ENCODE peak calls at places on chromosomes 2 and 18, in ten cellular contexts. U, O, D, J, A, I, Z, Q, T and P are unnamed samples.

GRCh38 chr2:127917916-127918315 is 32.2 kb upstream of the AMMECR1L start:
- DNase-seq in A (no peak), I (no peak), Z (no peak), Q (no peak), O (no peak), U (no peak), J (no peak), T (no peak), D (no peak), P (no peak)

GRCh38 chr18:53944721-53945120 is 279.7 kb downstream of the MBD2 start:
- DNase-seq in J (no peak), T (peak), A (no peak), U (no peak), O (no peak), Q (no peak), D (no peak), Z (no peak), I (no peak), P (no peak)

GRCh38 chr2:11710632-11711381 is 35.6 kb upstream of the LPIN1 start:
- DNase-seq in Q (no peak), D (no peak), T (no peak), Z (no peak), O (no peak), A (no peak), I (no peak), U (peak), J (peak), P (no peak)

GRCh38 chr2:122422384-122422991 is 667.0 kb downstream of the TSN start:
- DNase-seq in I (no peak), T (no peak), O (no peak), A (no peak), Q (no peak), J (no peak), U (no peak), Z (no peak), D (no peak), P (no peak)

GRCh38 chr2:158199928-158200650 is 98.4 kb downstream of the UPP2 start:
- DNase-seq in O (no peak), I (no peak), T (no peak), Q (no peak), Z (no peak), J (no peak), U (no peak), A (no peak), D (no peak), P (no peak)

GRCh38 chr18:9826666-9827065 is 59.1 kb upstream of the TXNDC2 start:
- DNase-seq in D (no peak), O (no peak), Z (no peak), T (no peak), I (no peak), Q (no peak), U (no peak), A (no peak), J (no peak), P (no peak)

GRCh38 chr2:20135631-20136050 is 84.2 kb upstream of the LAPTM4A start:
- DNase-seq in Z (peak), J (peak), A (peak), U (peak), T (peak), D (peak), Q (peak), I (peak), O (peak), P (peak)

GRCh38 chr2:226495466-226496161 is 304.0 kb downstream of the IRS1 start:
- DNase-seq in U (no peak), I (no peak), D (no peak), A (no peak), Z (no peak), T (no peak), O (no peak), Q (no peak), J (no peak), P (no peak)

GRCh38 chr2:3265471-3265870 is 112.1 kb downstream of the EIPR1 start:
- DNase-seq in A (no peak), U (no peak), Z (no peak), T (no peak), I (no peak), Q (no peak), D (no peak), O (no peak), J (no peak), P (no peak)

GRCh38 chr2:25213229-25213628 is 44.8 kb upstream of the POMC start:
- DNase-seq in D (no peak), T (no peak), J (no peak), Q (no peak), Z (no peak), U (no peak), I (no peak), O (no peak), A (no peak), P (no peak)

GRCh38 chr2:222859786-222860726 is 780 bp upstream of the ACSL3 start:
- DNase-seq in Z (peak), J (peak), I (peak), A (peak), Q (no peak), T (peak), O (no peak), U (peak), D (peak), P (peak)

GRCh38 chr18:48921305-48922202 is 29.2 kb downstream of the SMAD7 start:
- DNase-seq in A (no peak), O (no peak), T (no peak), I (peak), U (no peak), Z (no peak), J (no peak), D (no peak), Q (no peak), P (no peak)

DNA sequence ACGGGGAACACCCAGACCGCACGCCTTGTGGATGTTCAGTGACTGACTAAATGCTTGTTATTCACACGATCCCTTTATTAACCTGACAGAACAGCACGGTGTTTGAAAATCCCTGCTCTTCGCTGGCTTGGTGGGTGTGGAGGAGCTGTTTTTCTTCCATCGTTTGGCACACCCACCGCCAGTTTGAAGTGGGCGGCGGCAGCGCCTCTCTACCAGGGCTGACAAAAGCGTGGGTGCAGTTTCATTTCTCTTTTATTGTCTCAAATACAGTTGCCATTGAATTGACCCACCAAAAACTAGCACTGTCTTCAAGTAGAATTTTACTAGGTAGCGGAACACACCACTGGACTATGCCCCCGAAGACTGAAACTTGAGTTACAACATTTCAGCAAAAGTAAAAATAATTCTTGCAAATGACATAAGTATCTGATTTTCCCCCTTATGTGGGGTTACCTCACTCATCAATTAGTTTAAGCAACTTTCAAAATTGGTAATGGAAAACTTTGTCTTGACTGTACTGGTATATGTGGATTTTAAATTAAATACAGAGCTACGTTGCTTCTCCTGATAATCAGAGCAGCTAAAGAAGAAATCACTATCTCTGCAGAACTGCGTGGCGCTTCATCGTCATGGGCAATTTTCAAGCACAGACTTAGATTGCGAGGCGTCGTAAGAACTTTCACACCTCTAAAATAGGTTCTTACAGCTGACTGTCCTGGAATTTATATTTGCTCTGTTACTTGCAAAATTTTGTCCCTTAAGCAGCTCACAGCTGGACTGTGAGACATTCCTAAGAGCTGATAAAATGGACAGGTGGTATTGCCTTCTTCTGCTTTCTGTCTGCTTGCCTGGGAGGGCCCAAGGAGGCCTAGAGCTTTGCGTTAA is 60.9 kb downstream of the LDLRAD4 start:
- DNase-seq in T (no peak), Z (no peak), U (no peak), J (no peak), D (no peak), Q (no peak), O (no peak), A (peak), I (no peak), P (no peak)
- H3K4me3 ChIP-seq in T (no peak), Z (no peak), U (no peak), J (no peak), D (no peak), Q (no peak), O (no peak), A (no peak), I (no peak), P (no peak)

GRCh38 chr2:96145028-96145939 is at the start of gene DUSP2:
- DNase-seq in D (no peak), U (peak), A (peak), T (peak), O (no peak), Z (peak), I (peak), Q (peak), J (peak), P (peak)
- TF ChIP-seq POLR2AphosphoS5 in D (no peak), U (peak), A (peak), T (peak), O (no peak), Z (peak), I (peak), Q (peak), J (peak), P (peak)

GRCh38 chr2:29249666-29250253 is 134.5 kb downstream of the CLIP4 start:
- DNase-seq in O (no peak), I (no peak), T (no peak), A (no peak), U (no peak), Q (no peak), Z (no peak), D (no peak), J (no peak), P (no peak)
- H3K4me3 ChIP-seq in O (no peak), I (no peak), T (no peak), A (no peak), U (no peak), Q (no peak), Z (no peak), D (no peak), J (no peak), P (no peak)

DNA sequence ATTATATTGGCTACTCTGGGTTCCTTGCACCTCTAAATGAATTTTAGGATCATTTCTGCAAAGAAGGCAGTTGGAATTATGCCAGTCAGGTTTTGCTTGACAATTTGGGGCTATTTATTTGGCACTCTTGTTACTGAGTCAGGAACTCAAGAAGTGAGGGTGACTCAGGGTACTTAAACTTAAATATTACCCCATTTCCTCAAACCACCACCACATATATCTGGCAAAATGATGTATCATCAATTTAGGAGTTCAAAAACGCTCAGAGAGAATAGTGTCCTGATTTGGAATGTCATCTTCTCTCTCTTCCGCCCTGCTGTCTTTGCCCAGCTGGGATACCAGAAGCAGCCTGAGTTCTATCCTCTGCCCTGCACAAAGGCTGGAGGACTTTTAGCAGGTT is 2.4 kb upstream of the THNSL2 start:
- DNase-seq in Z (no peak), T (no peak), D (no peak), A (no peak), O (no peak), Q (no peak), I (no peak), J (no peak), U (no peak), P (no peak)
- TF ChIP-seq POLR2AphosphoS5 in Z (no peak), T (no peak), D (no peak), A (no peak), O (no peak), Q (no peak), I (no peak), J (no peak), U (no peak), P (no peak)

GRCh38 chr2:140288213-140288612 is 1508.0 kb upstream of the NXPH2 start:
- DNase-seq in A (no peak), I (no peak), D (no peak), T (no peak), J (no peak), Z (no peak), Q (no peak), O (no peak), U (no peak), P (no peak)
- H3K4me3 ChIP-seq in A (no peak), I (no peak), D (no peak), T (no peak), J (no peak), Z (no peak), Q (no peak), O (no peak), U (no peak), P (no peak)

DNA sequence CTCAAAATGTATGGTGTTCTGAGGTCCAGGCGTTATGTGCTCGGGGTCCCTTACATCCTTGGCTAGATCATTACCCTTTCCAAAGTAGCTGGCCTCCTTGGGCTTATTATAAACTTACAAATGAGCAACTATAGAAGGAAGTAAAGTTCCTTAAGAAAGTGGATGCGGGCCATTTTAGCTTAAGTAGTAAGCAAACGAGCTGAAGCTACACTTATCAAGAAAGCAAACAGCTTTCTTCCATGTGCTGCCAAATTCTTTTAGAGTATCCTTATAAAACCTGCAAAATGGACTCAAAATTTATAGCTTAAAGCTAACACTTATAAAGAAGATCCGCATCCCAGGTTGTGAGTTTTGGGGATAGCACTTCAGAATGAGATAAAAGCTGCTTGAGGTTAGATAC is 75.3 kb downstream of the ACTR3 start:
- DNase-seq in A (no peak), Q (no peak), J (no peak), Z (no peak), D (no peak), U (no peak), O (no peak), I (no peak), T (no peak), P (no peak)
- TF ChIP-seq POLR2AphosphoS5 in A (no peak), Q (no peak), J (no peak), Z (no peak), D (no peak), U (no peak), O (no peak), I (no peak), T (no peak), P (no peak)